ENCODE peak calls at places on chromosomes 16 and 17, in seven cellular contexts. One of them, this sample, is unnamed.

GRCh38 chr16:69927056-69927757 is 23.9 kb upstream of the CLEC18A start:
- DNase-seq in lower leg skin: no peak
- DNase-seq in astrocyte of the spinal cord: peak
- DNase-seq in neural progenitor cell: no peak
- DNase-seq in fibroblast of lung: peak
- DNase-seq in hepatocyte: peak
- DNase-seq in WERI-Rb-1: no peak
- DNase-seq in this sample: no peak

GRCh38 chr17:45431531-45432404 is 902 bp downstream of the ARHGAP27 start:
- DNase-seq in lower leg skin: peak
- DNase-seq in astrocyte of the spinal cord: no peak
- DNase-seq in neural progenitor cell: peak
- DNase-seq in fibroblast of lung: no peak
- DNase-seq in hepatocyte: peak
- DNase-seq in WERI-Rb-1: peak
- DNase-seq in this sample: peak

GRCh38 chr16:58732545-58733247 is 1.4 kb downstream of the GOT2 start:
- DNase-seq in lower leg skin: no peak
- DNase-seq in astrocyte of the spinal cord: peak
- DNase-seq in neural progenitor cell: no peak
- DNase-seq in fibroblast of lung: peak
- DNase-seq in hepatocyte: no peak
- DNase-seq in WERI-Rb-1: peak
- DNase-seq in this sample: peak

GRCh38 chr17:37358098-37358829 is 17.5 kb upstream of the C17orf78 start:
- DNase-seq in lower leg skin: peak
- DNase-seq in astrocyte of the spinal cord: peak
- DNase-seq in neural progenitor cell: peak
- DNase-seq in fibroblast of lung: peak
- DNase-seq in hepatocyte: peak
- DNase-seq in WERI-Rb-1: peak
- DNase-seq in this sample: peak

GRCh38 chr17:52982331-52982730 is 823.8 kb upstream of the CA10 start:
- DNase-seq in lower leg skin: no peak
- DNase-seq in astrocyte of the spinal cord: no peak
- DNase-seq in neural progenitor cell: no peak
- DNase-seq in fibroblast of lung: no peak
- DNase-seq in hepatocyte: no peak
- DNase-seq in WERI-Rb-1: no peak
- DNase-seq in this sample: no peak

GRCh38 chr16:66052745-66053144 is 313.7 kb upstream of the CDH5 start:
- DNase-seq in lower leg skin: peak
- DNase-seq in astrocyte of the spinal cord: no peak
- DNase-seq in neural progenitor cell: no peak
- DNase-seq in fibroblast of lung: peak
- DNase-seq in hepatocyte: no peak
- DNase-seq in WERI-Rb-1: no peak
- DNase-seq in this sample: no peak

GRCh38 chr17:73297934-73298861 is 13.6 kb downstream of the CDC42EP4 start:
- DNase-seq in lower leg skin: no peak
- DNase-seq in astrocyte of the spinal cord: peak
- DNase-seq in neural progenitor cell: no peak
- DNase-seq in fibroblast of lung: no peak
- DNase-seq in hepatocyte: no peak
- DNase-seq in WERI-Rb-1: peak
- DNase-seq in this sample: peak

GRCh38 chr16:79508294-79508693 is 92.2 kb downstream of the MAF start:
- DNase-seq in lower leg skin: no peak
- DNase-seq in astrocyte of the spinal cord: no peak
- DNase-seq in neural progenitor cell: no peak
- DNase-seq in fibroblast of lung: no peak
- DNase-seq in hepatocyte: no peak
- DNase-seq in WERI-Rb-1: no peak
- DNase-seq in this sample: no peak

GRCh38 chr17:60539807-60540206 is 13.8 kb upstream of the APPBP2 start:
- DNase-seq in lower leg skin: no peak
- DNase-seq in astrocyte of the spinal cord: no peak
- DNase-seq in neural progenitor cell: no peak
- DNase-seq in fibroblast of lung: no peak
- DNase-seq in hepatocyte: no peak
- DNase-seq in WERI-Rb-1: no peak
- DNase-seq in this sample: no peak

GRCh38 chr17:50056961-50057330 is 1.0 kb downstream of the ITGA3 start:
- DNase-seq in lower leg skin: no peak
- DNase-seq in astrocyte of the spinal cord: peak
- DNase-seq in neural progenitor cell: peak
- DNase-seq in fibroblast of lung: peak
- DNase-seq in hepatocyte: peak
- DNase-seq in WERI-Rb-1: no peak
- DNase-seq in this sample: no peak

GRCh38 chr17:27329146-27329805 is 35.4 kb downstream of the WSB1 start:
- DNase-seq in lower leg skin: no peak
- DNase-seq in astrocyte of the spinal cord: no peak
- DNase-seq in neural progenitor cell: no peak
- DNase-seq in fibroblast of lung: no peak
- DNase-seq in hepatocyte: no peak
- DNase-seq in WERI-Rb-1: no peak
- DNase-seq in this sample: no peak

GRCh38 chr16:70018254-70018653 is 67.1 kb downstream of the CLEC18A start:
- DNase-seq in lower leg skin: no peak
- DNase-seq in astrocyte of the spinal cord: no peak
- DNase-seq in neural progenitor cell: peak
- DNase-seq in fibroblast of lung: no peak
- DNase-seq in hepatocyte: peak
- DNase-seq in WERI-Rb-1: peak
- DNase-seq in this sample: peak

GRCh38 chr16:29994613-29995329 is 646 bp downstream of the HIRIP3 start:
- DNase-seq in lower leg skin: peak
- DNase-seq in astrocyte of the spinal cord: peak
- DNase-seq in neural progenitor cell: no peak
- DNase-seq in fibroblast of lung: no peak
- DNase-seq in hepatocyte: no peak
- DNase-seq in WERI-Rb-1: peak
- DNase-seq in this sample: peak

GRCh38 chr17:69997332-69997731 is 77.7 kb upstream of the KCNJ16 start:
- DNase-seq in lower leg skin: no peak
- DNase-seq in astrocyte of the spinal cord: peak
- DNase-seq in neural progenitor cell: no peak
- DNase-seq in fibroblast of lung: no peak
- DNase-seq in hepatocyte: peak
- DNase-seq in WERI-Rb-1: no peak
- DNase-seq in this sample: no peak

GRCh38 chr16:89418352-89418751 is 72.0 kb downstream of the ANKRD11 start:
- DNase-seq in lower leg skin: no peak
- DNase-seq in astrocyte of the spinal cord: no peak
- DNase-seq in neural progenitor cell: no peak
- DNase-seq in fibroblast of lung: no peak
- DNase-seq in hepatocyte: no peak
- DNase-seq in WERI-Rb-1: no peak
- DNase-seq in this sample: no peak

GRCh38 chr17:71335212-71335611 is 785.6 kb upstream of the SOX9 start:
- DNase-seq in lower leg skin: no peak
- DNase-seq in astrocyte of the spinal cord: no peak
- DNase-seq in neural progenitor cell: no peak
- DNase-seq in fibroblast of lung: no peak
- DNase-seq in hepatocyte: no peak
- DNase-seq in WERI-Rb-1: no peak
- DNase-seq in this sample: no peak

GRCh38 chr17:45906237-45906636 is 11.9 kb downstream of the MAPT start:
- DNase-seq in lower leg skin: no peak
- DNase-seq in astrocyte of the spinal cord: no peak
- DNase-seq in neural progenitor cell: no peak
- DNase-seq in fibroblast of lung: no peak
- DNase-seq in hepatocyte: no peak
- DNase-seq in WERI-Rb-1: peak
- DNase-seq in this sample: no peak

GRCh38 chr16:50666658-50667496 is 14.2 kb downstream of the SNX20 start:
- DNase-seq in lower leg skin: no peak
- DNase-seq in astrocyte of the spinal cord: no peak
- DNase-seq in neural progenitor cell: no peak
- DNase-seq in fibroblast of lung: no peak
- DNase-seq in hepatocyte: no peak
- DNase-seq in WERI-Rb-1: no peak
- DNase-seq in this sample: peak

GRCh38 chr16:56824335-56824734 is 40.7 kb upstream of the SLC12A3 start:
- DNase-seq in lower leg skin: no peak
- DNase-seq in astrocyte of the spinal cord: peak
- DNase-seq in neural progenitor cell: peak
- DNase-seq in fibroblast of lung: no peak
- DNase-seq in hepatocyte: no peak
- DNase-seq in WERI-Rb-1: peak
- DNase-seq in this sample: no peak

GRCh38 chr16:17261197-17261858 is 209.4 kb downstream of the XYLT1 start:
- DNase-seq in lower leg skin: no peak
- DNase-seq in astrocyte of the spinal cord: no peak
- DNase-seq in neural progenitor cell: no peak
- DNase-seq in fibroblast of lung: no peak
- DNase-seq in hepatocyte: no peak
- DNase-seq in WERI-Rb-1: no peak
- DNase-seq in this sample: peak

GRCh38 chr17:77387891-77388290 is 247.1 kb downstream of the SEC14L1 start:
- DNase-seq in lower leg skin: no peak
- DNase-seq in astrocyte of the spinal cord: no peak
- DNase-seq in neural progenitor cell: no peak
- DNase-seq in fibroblast of lung: no peak
- DNase-seq in hepatocyte: no peak
- DNase-seq in WERI-Rb-1: no peak
- DNase-seq in this sample: no peak
- H3K4me3 ChIP-seq in lower leg skin: no peak
- H3K4me3 ChIP-seq in astrocyte of the spinal cord: no peak
- H3K4me3 ChIP-seq in neural progenitor cell: no peak
- H3K4me3 ChIP-seq in fibroblast of lung: no peak
- H3K4me3 ChIP-seq in hepatocyte: no peak
- H3K4me3 ChIP-seq in WERI-Rb-1: no peak
- H3K4me3 ChIP-seq in this sample: no peak

DNA sequence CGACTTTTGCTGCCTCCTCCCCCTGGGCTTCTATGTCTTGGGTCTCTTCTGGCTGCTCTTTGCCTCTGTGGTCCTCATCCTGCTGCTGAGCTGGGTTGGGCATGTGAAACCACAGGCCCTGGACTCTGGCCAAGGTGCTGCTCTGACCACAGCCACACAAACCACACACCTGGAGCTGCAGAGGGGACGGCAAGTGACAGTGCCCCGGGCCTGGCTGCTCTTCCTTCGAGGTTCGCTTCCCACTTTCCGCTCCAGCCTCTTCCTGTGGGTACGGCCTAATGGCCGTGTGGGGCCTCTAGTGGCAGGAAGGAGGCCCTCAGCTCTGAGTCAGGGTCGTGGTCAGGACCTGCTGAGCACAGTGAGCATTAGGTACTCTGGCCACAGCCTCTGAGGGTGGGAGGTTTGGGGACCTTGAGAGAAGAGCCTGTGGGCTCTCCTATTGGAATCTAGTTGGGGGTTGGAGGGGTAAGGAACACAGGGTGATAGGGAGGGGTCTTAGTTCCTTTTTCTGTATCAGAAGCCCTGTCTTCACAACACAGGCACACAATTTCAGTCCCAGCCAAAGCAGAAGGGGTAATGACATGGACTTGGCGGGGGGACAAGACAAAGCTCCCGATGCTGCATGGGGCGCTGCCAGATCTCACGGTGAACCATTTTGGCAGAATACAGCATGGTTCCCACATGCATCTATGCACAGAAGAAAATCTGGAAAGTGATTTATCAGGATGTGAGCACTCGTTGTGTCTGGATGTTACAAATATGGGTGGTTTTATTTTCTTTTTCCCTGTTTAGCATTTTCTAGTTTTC is 2.3 kb downstream of the GP1BA start:
- DNase-seq in lower leg skin: no peak
- DNase-seq in astrocyte of the spinal cord: peak
- DNase-seq in neural progenitor cell: no peak
- DNase-seq in fibroblast of lung: peak
- DNase-seq in hepatocyte: peak
- DNase-seq in WERI-Rb-1: peak
- DNase-seq in this sample: peak
- TF ChIP-seq CTCF in lower leg skin: no peak
- TF ChIP-seq CTCF in astrocyte of the spinal cord: peak
- TF ChIP-seq CTCF in neural progenitor cell: peak
- TF ChIP-seq CTCF in fibroblast of lung: peak
- TF ChIP-seq CTCF in hepatocyte: peak
- TF ChIP-seq CTCF in WERI-Rb-1: peak
- TF ChIP-seq CTCF in this sample: peak

GRCh38 chr17:56426901-56427300 is 166.6 kb upstream of the NOG start:
- DNase-seq in lower leg skin: no peak
- DNase-seq in astrocyte of the spinal cord: no peak
- DNase-seq in neural progenitor cell: no peak
- DNase-seq in fibroblast of lung: no peak
- DNase-seq in hepatocyte: no peak
- DNase-seq in WERI-Rb-1: no peak
- DNase-seq in this sample: no peak
- H3K4me3 ChIP-seq in lower leg skin: no peak
- H3K4me3 ChIP-seq in astrocyte of the spinal cord: no peak
- H3K4me3 ChIP-seq in neural progenitor cell: no peak
- H3K4me3 ChIP-seq in fibroblast of lung: no peak
- H3K4me3 ChIP-seq in hepatocyte: no peak
- H3K4me3 ChIP-seq in WERI-Rb-1: no peak
- H3K4me3 ChIP-seq in this sample: no peak

GRCh38 chr16:10918294-10919002 is 23.8 kb downstream of the DEXI start:
- DNase-seq in lower leg skin: peak
- DNase-seq in astrocyte of the spinal cord: peak
- DNase-seq in neural progenitor cell: peak
- DNase-seq in fibroblast of lung: peak
- DNase-seq in hepatocyte: peak
- DNase-seq in WERI-Rb-1: peak
- DNase-seq in this sample: peak

GRCh38 chr16:10921536-10922327 is 20.5 kb downstream of the DEXI start:
- DNase-seq in lower leg skin: no peak
- DNase-seq in astrocyte of the spinal cord: no peak
- DNase-seq in neural progenitor cell: no peak
- DNase-seq in fibroblast of lung: peak
- DNase-seq in hepatocyte: no peak
- DNase-seq in WERI-Rb-1: no peak
- DNase-seq in this sample: no peak

GRCh38 chr16:10919003-10919351 is 23.3 kb downstream of the DEXI start:
- DNase-seq in lower leg skin: no peak
- DNase-seq in astrocyte of the spinal cord: no peak
- DNase-seq in neural progenitor cell: no peak
- DNase-seq in fibroblast of lung: no peak
- DNase-seq in hepatocyte: no peak
- DNase-seq in WERI-Rb-1: no peak
- DNase-seq in this sample: no peak

GRCh38 chr16:10920726-10921427 is 21.4 kb downstream of the DEXI start:
- DNase-seq in lower leg skin: no peak
- DNase-seq in astrocyte of the spinal cord: no peak
- DNase-seq in neural progenitor cell: no peak
- DNase-seq in fibroblast of lung: no peak
- DNase-seq in hepatocyte: no peak
- DNase-seq in WERI-Rb-1: no peak
- DNase-seq in this sample: no peak

GRCh38 chr16:10916534-10916933 is 25.7 kb downstream of the DEXI start:
- DNase-seq in lower leg skin: no peak
- DNase-seq in astrocyte of the spinal cord: no peak
- DNase-seq in neural progenitor cell: no peak
- DNase-seq in fibroblast of lung: no peak
- DNase-seq in hepatocyte: no peak
- DNase-seq in WERI-Rb-1: no peak
- DNase-seq in this sample: no peak
- TF ChIP-seq CTCF in lower leg skin: no peak
- TF ChIP-seq CTCF in astrocyte of the spinal cord: no peak
- TF ChIP-seq CTCF in neural progenitor cell: no peak
- TF ChIP-seq CTCF in fibroblast of lung: no peak
- TF ChIP-seq CTCF in hepatocyte: no peak
- TF ChIP-seq CTCF in WERI-Rb-1: no peak
- TF ChIP-seq CTCF in this sample: no peak

GRCh38 chr17:79799538-79800324 is 2.9 kb upstream of the CBX8 start:
- DNase-seq in lower leg skin: no peak
- DNase-seq in astrocyte of the spinal cord: no peak
- DNase-seq in neural progenitor cell: peak
- DNase-seq in fibroblast of lung: no peak
- DNase-seq in hepatocyte: no peak
- DNase-seq in WERI-Rb-1: peak
- DNase-seq in this sample: no peak
- H3K4me3 ChIP-seq in lower leg skin: no peak
- H3K4me3 ChIP-seq in astrocyte of the spinal cord: no peak
- H3K4me3 ChIP-seq in neural progenitor cell: no peak
- H3K4me3 ChIP-seq in fibroblast of lung: no peak
- H3K4me3 ChIP-seq in hepatocyte: no peak
- H3K4me3 ChIP-seq in WERI-Rb-1: peak
- H3K4me3 ChIP-seq in this sample: no peak

This sample was measured in GM12865.